ENCODE peak calls at places on chromosomes 7 and 10, in eight cellular contexts. J is fibroblast of lung, Z is psoas muscle, B is hepatocyte, Q is GM23338, K is colonic mucosa, S is upper lobe of right lung, V is body of pancreas. T is an unnamed sample. For H3K4me1, the result is how much of the 10 kb centered on the place peaks cover.

GRCh38 chr10:77185696-77186095 is 451.9 kb downstream of the KCNMA1 start:
- DNase-seq in J (no peak), Z (no peak), B (peak), Q (no peak), K (no peak), S (no peak), V (no peak), T (no peak)

GRCh38 chr7:90345548-90346319 is 782 bp upstream of the GTPBP10 start:
- DNase-seq in J (peak), Z (no peak), B (peak), Q (peak), K (peak), S (no peak), V (no peak), T (no peak)

GRCh38 chr7:30710669-30711068 is 28.4 kb upstream of the CRHR2 start:
- DNase-seq in J (no peak), Z (no peak), B (no peak), Q (no peak), K (no peak), S (no peak), V (peak), T (no peak)

GRCh38 chr10:58704226-58705200 is 191.8 kb downstream of the BICC1 start:
- DNase-seq in J (peak), Z (no peak), B (no peak), Q (no peak), K (no peak), S (no peak), V (no peak), T (no peak)

GRCh38 chr7:69738396-69738889 is 140.2 kb downstream of the AUTS2 start:
- DNase-seq in J (peak), Z (no peak), B (peak), Q (peak), K (no peak), S (no peak), V (no peak), T (no peak)

GRCh38 chr10:62384447-62385081 is 10.4 kb downstream of the ZNF365 start:
- DNase-seq in J (no peak), Z (no peak), B (no peak), Q (no peak), K (no peak), S (no peak), V (no peak), T (no peak)

GRCh38 chr10:113802997-113803396 is 50.9 kb downstream of the DCLRE1A start:
- DNase-seq in J (no peak), Z (no peak), B (no peak), Q (no peak), K (no peak), S (no peak), V (no peak), T (no peak)

GRCh38 chr7:93198472-93198871 is 27.8 kb downstream of the HEPACAM2 start:
- DNase-seq in J (no peak), Z (no peak), B (no peak), Q (no peak), K (no peak), S (no peak), V (no peak), T (no peak)

GRCh38 chr10:62934258-62934657 is 118.1 kb upstream of the EGR2 start:
- DNase-seq in J (no peak), Z (no peak), B (no peak), Q (no peak), K (no peak), S (no peak), V (no peak), T (no peak)

GRCh38 chr10:133590970-133591359 is 25.6 kb upstream of the SYCE1 start:
- DNase-seq in J (no peak), Z (no peak), B (no peak), Q (no peak), K (no peak), S (no peak), V (no peak), T (no peak)

GRCh38 chr10:94108200-94108599 is 114.5 kb downstream of the PLCE1 start:
- DNase-seq in J (peak), Z (no peak), B (no peak), Q (no peak), K (no peak), S (no peak), V (no peak), T (no peak)

GRCh38 chr10:123882681-123883445 is 8.7 kb downstream of the CPXM2 start:
- DNase-seq in J (no peak), Z (no peak), B (no peak), Q (no peak), K (no peak), S (no peak), V (no peak), T (no peak)

GRCh38 chr10:73946253-73947145 is 35.6 kb downstream of the PLAU start:
- DNase-seq in J (no peak), Z (no peak), B (no peak), Q (no peak), K (no peak), S (no peak), V (no peak), T (no peak)

GRCh38 chr10:71712572-71713134 is 6.9 kb downstream of the C10orf105 start:
- DNase-seq in J (no peak), Z (no peak), B (no peak), Q (no peak), K (no peak), S (no peak), V (no peak), T (no peak)

GRCh38 chr7:157089100-157089510 is 49.6 kb upstream of the UBE3C start:
- DNase-seq in J (no peak), Z (no peak), B (no peak), Q (no peak), K (no peak), S (no peak), V (no peak), T (no peak)

GRCh38 chr7:75727881-75728592 is 10.7 kb downstream of the HIP1 start:
- DNase-seq in J (no peak), Z (peak), B (no peak), Q (peak), K (peak), S (peak), V (peak), T (no peak)

GRCh38 chr10:46515402-46516192 is 40.9 kb downstream of the GPRIN2 start:
- DNase-seq in J (no peak), Z (peak), B (no peak), Q (no peak), K (peak), S (no peak), V (no peak), T (no peak)

GRCh38 chr10:533186-533585 is 156.3 kb downstream of the DIP2C start:
- DNase-seq in J (no peak), Z (no peak), B (no peak), Q (no peak), K (no peak), S (peak), V (peak), T (no peak)

GRCh38 chr7:159144756-159145543 is at the start of gene VIPR2:
- DNase-seq in J (no peak), Z (peak), B (peak), Q (peak), K (no peak), S (no peak), V (peak), T (no peak)

GRCh38 chr10:86526606-86527005 is 5.0 kb upstream of the WAPL start:
- DNase-seq in J (no peak), Z (no peak), B (no peak), Q (no peak), K (no peak), S (no peak), V (no peak), T (no peak)

GRCh38 chr10:100349087-100349486 is 2.1 kb downstream of the SCD start:
- DNase-seq in J (no peak), Z (no peak), B (no peak), Q (no peak), K (no peak), S (no peak), V (no peak), T (no peak)

GRCh38 chr7:128268233-128268632 is 27.2 kb downstream of the LEP start:
- DNase-seq in J (no peak), Z (no peak), B (no peak), Q (no peak), K (no peak), S (peak), V (no peak), T (no peak)

GRCh38 chr10:30931094-30931493 is 100.6 kb downstream of the ZNF438 start:
- DNase-seq in J (no peak), Z (no peak), B (no peak), Q (no peak), K (no peak), S (no peak), V (no peak), T (no peak)

GRCh38 chr7:116621649-116622048 is 50.3 kb upstream of the MET start:
- DNase-seq in J (no peak), Z (no peak), B (no peak), Q (no peak), K (no peak), S (no peak), V (no peak), T (no peak)

GRCh38 chr10:3196482-3196881 is 23.9 kb upstream of the PITRM1 start:
- DNase-seq in J (no peak), Z (no peak), B (no peak), Q (no peak), K (no peak), S (no peak), V (no peak), T (no peak)

GRCh38 chr10:91034494-91035157 is 113.7 kb upstream of the ANKRD1 start:
- DNase-seq in J (peak), Z (peak), B (peak), Q (peak), K (peak), S (peak), V (peak), T (no peak)

GRCh38 chr7:151083071-151083823 is at the start of gene TMUB1:
- DNase-seq in J (no peak), Z (peak), B (peak), Q (peak), K (peak), S (peak), V (peak), T (no peak)

GRCh38 chr7:106464169-106464568 is 179.4 kb upstream of the NAMPT start:
- DNase-seq in J (peak), Z (no peak), B (no peak), Q (no peak), K (no peak), S (no peak), V (no peak), T (no peak)

GRCh38 chr10:104350146-104350635 is 3.4 kb upstream of the CFAP58 start:
- DNase-seq in J (peak), Z (no peak), B (peak), Q (peak), K (peak), S (no peak), V (no peak), T (no peak)

GRCh38 chr10:34397324-34397723 is 417.8 kb downstream of the PARD3 start:
- DNase-seq in J (peak), Z (no peak), B (no peak), Q (no peak), K (no peak), S (no peak), V (no peak), T (no peak)

GRCh38 chr7:55026867-55027490 is 8.2 kb downstream of the EGFR start:
- DNase-seq in J (no peak), Z (no peak), B (no peak), Q (no peak), K (no peak), S (no peak), V (no peak), T (no peak)

GRCh38 chr10:119489572-119490326 is 52.8 kb downstream of the RGS10 start:
- DNase-seq in J (peak), Z (peak), B (peak), Q (peak), K (peak), S (no peak), V (peak), T (peak)

GRCh38 chr10:84846646-84847045 is 518.3 kb downstream of the CCSER2 start:
- DNase-seq in J (no peak), Z (no peak), B (no peak), Q (no peak), K (no peak), S (no peak), V (no peak), T (no peak)

GRCh38 chr7:36887969-36888368 is 163.7 kb upstream of the AOAH start:
- DNase-seq in J (no peak), Z (no peak), B (no peak), Q (no peak), K (no peak), S (no peak), V (no peak), T (no peak)

DNA sequence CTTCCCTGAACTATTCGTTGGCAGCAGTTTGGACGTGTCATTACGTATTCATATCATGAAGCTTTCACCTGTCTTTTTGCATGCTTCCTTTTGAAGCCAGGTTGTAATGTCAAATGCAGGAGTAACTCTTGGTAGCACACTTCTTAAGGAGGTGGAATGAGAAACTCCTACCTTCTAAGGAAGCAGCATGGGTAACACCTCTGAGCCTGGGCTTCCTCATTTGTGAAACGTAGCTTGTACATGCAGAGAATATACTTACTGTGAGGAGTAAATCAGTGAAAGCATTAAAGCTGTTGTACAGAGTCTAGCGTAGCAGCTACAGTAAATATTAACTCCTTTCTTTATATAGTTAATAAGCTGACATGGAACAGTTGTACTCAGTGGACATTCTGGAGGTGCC is 21.1 kb downstream of the CUL1 start:
- DNase-seq in J (no peak), Z (no peak), B (no peak), Q (no peak), K (no peak), S (no peak), V (no peak), T (no peak)
- H3K4me1 ChIP-seq in J (under half), Z (half or more), B (under half), Q (under half), K (under half), S (under half), V (under half), T (under half)

DNA sequence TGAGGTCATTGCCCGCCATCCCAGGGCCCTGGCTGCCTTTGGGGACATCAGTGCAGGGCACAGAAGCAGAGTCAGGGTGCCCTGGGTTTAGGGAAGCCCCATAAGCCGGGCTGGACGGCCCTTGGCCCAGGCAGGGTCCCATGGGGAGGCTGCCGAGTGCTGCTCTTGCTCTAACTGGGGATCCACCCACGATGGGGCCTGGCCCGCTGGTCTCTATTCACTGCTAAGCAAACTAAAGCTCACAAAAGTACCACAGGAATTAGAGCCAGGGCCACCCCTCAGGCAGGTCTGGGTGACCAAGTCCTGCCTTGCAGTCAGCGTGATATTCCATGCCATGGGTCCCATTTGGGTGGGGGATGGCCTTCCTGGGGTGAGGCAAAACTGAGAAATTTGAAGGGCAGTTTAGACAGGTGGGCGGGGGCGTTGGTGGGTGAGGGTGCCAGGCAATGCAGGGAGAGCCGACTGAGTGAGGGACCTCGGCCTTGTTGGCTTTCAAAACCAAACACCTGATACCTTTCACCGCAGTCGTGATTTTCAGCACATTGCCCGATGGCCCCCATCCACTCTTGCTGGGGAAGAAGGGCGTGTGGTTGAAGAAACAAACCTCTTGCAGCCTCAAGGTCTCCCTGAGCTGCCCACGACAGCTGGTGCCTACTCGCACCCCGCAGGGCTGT is 92.8 kb upstream of the PPIF start:
- DNase-seq in J (no peak), Z (no peak), B (no peak), Q (no peak), K (no peak), S (no peak), V (no peak), T (no peak)
- H3K4me1 ChIP-seq in J (under half), Z (under half), B (under half), Q (under half), K (under half), S (under half), V (under half), T (under half)

DNA sequence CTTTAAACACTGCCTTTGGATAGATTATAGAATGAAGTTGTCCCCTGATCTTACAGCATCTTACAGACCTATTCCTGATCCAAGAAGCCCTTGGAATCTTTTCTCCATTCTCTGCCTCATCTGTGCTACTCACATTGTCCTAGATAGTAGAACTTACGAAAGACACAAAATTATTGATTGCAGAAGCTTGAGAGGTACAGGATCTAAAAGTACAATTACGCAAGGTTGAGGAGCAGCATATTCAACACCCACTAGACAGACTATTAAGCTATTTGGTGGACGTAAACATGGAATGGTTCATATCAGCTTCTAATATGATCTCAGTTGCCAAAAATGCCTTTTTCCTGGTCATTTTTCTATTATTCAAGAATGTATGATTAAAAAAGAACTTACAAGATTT is 90.5 kb upstream of the SEM1 start:
- DNase-seq in J (no peak), Z (no peak), B (no peak), Q (no peak), K (no peak), S (no peak), V (no peak), T (no peak)
- H3K4me1 ChIP-seq in J (under half), Z (under half), B (under half), Q (under half), K (under half), S (under half), V (under half), T (under half)

GRCh38 chr10:14563359-14563758 is 211.3 kb downstream of the FAM107B start:
- DNase-seq in J (no peak), Z (no peak), B (no peak), Q (no peak), K (no peak), S (no peak), V (no peak), T (no peak)
- H3K4me1 ChIP-seq in J (under half), Z (under half), B (under half), Q (under half), K (under half), S (under half), V (under half), T (under half)

GRCh38 chr7:117675519-117676137 is 195.8 kb downstream of the CFTR start:
- DNase-seq in J (peak), Z (no peak), B (no peak), Q (no peak), K (no peak), S (no peak), V (no peak), T (no peak)
- H3K4me1 ChIP-seq in J (under half), Z (under half), B (under half), Q (under half), K (under half), S (under half), V (under half), T (under half)

DNA sequence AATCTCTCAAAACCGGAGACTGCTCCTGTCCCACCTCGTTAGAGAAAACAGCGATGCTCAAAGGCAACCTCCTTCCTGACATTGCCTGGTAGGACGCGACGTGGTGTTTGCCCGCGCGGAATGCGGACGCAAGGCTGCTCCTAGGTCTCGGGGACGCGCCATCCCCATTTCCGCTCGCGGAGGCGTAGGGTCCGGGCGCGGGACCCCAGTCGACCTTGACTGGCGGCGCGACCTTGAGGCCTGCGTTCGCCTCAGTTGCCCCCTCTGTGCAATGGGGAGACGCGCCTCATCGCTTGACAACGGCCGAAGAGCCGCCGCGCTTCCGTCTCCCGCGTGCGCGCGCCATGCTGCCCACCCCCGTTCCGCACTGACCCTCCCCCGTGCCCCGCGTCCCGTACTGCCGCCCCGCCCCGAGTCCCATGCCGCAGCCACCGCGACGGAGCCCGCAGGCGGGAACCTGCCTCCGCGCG is 412 bp upstream of the PPIA start:
- DNase-seq in J (peak), Z (no peak), B (no peak), Q (peak), K (no peak), S (no peak), V (no peak), T (no peak)
- H3K4me1 ChIP-seq in J (under half), Z (under half), B (under half), Q (under half), K (under half), S (under half), V (under half), T (under half)

GRCh38 chr7:16759840-16760239 is 6.3 kb downstream of the TSPAN13 start:
- DNase-seq in J (no peak), Z (no peak), B (no peak), Q (no peak), K (no peak), S (no peak), V (no peak), T (no peak)
- H3K4me1 ChIP-seq in J (under half), Z (under half), B (under half), Q (under half), K (under half), S (under half), V (under half), T (under half)

GRCh38 chr7:95781967-95782586 is 9.7 kb downstream of the DYNC1I1 start:
- DNase-seq in J (no peak), Z (no peak), B (no peak), Q (no peak), K (no peak), S (no peak), V (no peak), T (no peak)

GRCh38 chr7:95784796-95785195 is 12.4 kb downstream of the DYNC1I1 start:
- DNase-seq in J (no peak), Z (no peak), B (no peak), Q (no peak), K (no peak), S (no peak), V (no peak), T (no peak)

GRCh38 chr7:95776561-95777185 is 4.3 kb downstream of the DYNC1I1 start:
- DNase-seq in J (no peak), Z (no peak), B (no peak), Q (no peak), K (no peak), S (no peak), V (no peak), T (no peak)

GRCh38 chr7:95777266-95777665 is 4.9 kb downstream of the DYNC1I1 start:
- DNase-seq in J (no peak), Z (no peak), B (no peak), Q (no peak), K (no peak), S (no peak), V (no peak), T (no peak)

GRCh38 chr7:95780665-95781064 is 8.3 kb downstream of the DYNC1I1 start:
- DNase-seq in J (no peak), Z (no peak), B (no peak), Q (no peak), K (no peak), S (no peak), V (no peak), T (no peak)
- H3K4me1 ChIP-seq in J (under half), Z (under half), B (under half), Q (under half), K (under half), S (under half), V (under half), T (under half)

GRCh38 chr7:101240226-101241014 is 2.8 kb upstream of the CLDN15 start:
- DNase-seq in J (no peak), Z (no peak), B (no peak), Q (no peak), K (no peak), S (no peak), V (no peak), T (no peak)
- H3K4me1 ChIP-seq in J (under half), Z (under half), B (under half), Q (under half), K (under half), S (under half), V (half or more), T (under half)

GRCh38 chr10:6091630-6092029 is 2.8 kb downstream of the RBM17 start:
- DNase-seq in J (no peak), Z (no peak), B (no peak), Q (no peak), K (no peak), S (no peak), V (no peak), T (no peak)
- H3K4me1 ChIP-seq in J (under half), Z (half or more), B (under half), Q (under half), K (under half), S (half or more), V (half or more), T (under half)